ENCODE peak calls at places on chromosome 11, in five cellular contexts. X is NCI-H460, L is Peyer's patch, Q is iPS-NIHi11, I is WTC11. Z is an unnamed sample.
A peak's percentile ranks its signal among the peaks of the same experiment; 100 is the strongest.

GRCh38 chr11:63845305-63845704 is 6.4 kb downstream of the MARK2 start:
- DNase-seq in I (no peak), Q (no peak), X (no peak), L (no peak), Z (peak; percentile 68)

GRCh38 chr11:67507242-67507890 is 596 bp downstream of the CDK2AP2 start:
- DNase-seq in Q (no peak), L (peak; percentile 92), X (peak; percentile 59), I (peak; percentile 76), Z (peak; percentile 92)

GRCh38 chr11:77052531-77052930 is 14.2 kb upstream of the CAPN5 start:
- DNase-seq in Q (no peak), L (no peak), I (no peak), X (no peak), Z (no peak)

GRCh38 chr11:128814856-128815705 is 52.0 kb downstream of the KCNJ1 start:
- DNase-seq in L (no peak), Q (peak; percentile 82), I (peak; percentile 77), X (no peak), Z (no peak)

GRCh38 chr11:124892131-124892530 is 5.5 kb downstream of the ROBO4 start:
- DNase-seq in Q (no peak), I (no peak), L (no peak), X (no peak), Z (no peak)

GRCh38 chr11:133302056-133302455 is 230.2 kb downstream of the OPCML start:
- DNase-seq in X (no peak), L (no peak), I (no peak), Q (no peak), Z (no peak)

GRCh38 chr11:121521145-121522042 is 68.6 kb upstream of the SORL1-AS1 start:
- DNase-seq in X (no peak), L (no peak), Q (no peak), I (no peak), Z (no peak)

GRCh38 chr11:17978553-17979287 is 34.1 kb downstream of the SERGEF start:
- DNase-seq in I (peak; percentile 73), L (peak; percentile 64), Q (peak; percentile 81), X (peak; percentile 28), Z (peak; percentile 55)

GRCh38 chr11:100515087-100515486 is 172.0 kb upstream of the ARHGAP42 start:
- DNase-seq in I (peak; percentile 18), L (no peak), Q (peak; percentile 31), X (no peak), Z (peak; percentile 25)

GRCh38 chr11:18768472-18768901 is 23.1 kb downstream of the PTPN5 start:
- DNase-seq in I (no peak), L (no peak), Q (no peak), X (no peak), Z (no peak)

GRCh38 chr11:34299284-34299961 is 58.4 kb downstream of the ABTB2 start:
- DNase-seq in L (no peak), X (no peak), Q (peak; percentile 29), I (no peak), Z (no peak)

GRCh38 chr11:29333993-29334780 is 682.6 kb downstream of the KCNA4 start:
- DNase-seq in I (no peak), X (peak; percentile 63), Q (peak; percentile 52), L (no peak), Z (peak; percentile 61)

GRCh38 chr11:97751405-97751804 is 1269.3 kb upstream of the CNTN5 start:
- DNase-seq in X (no peak), L (no peak), I (no peak), Q (no peak), Z (no peak)

GRCh38 chr11:34349882-34350281 is 7.9 kb downstream of the ABTB2 start:
- DNase-seq in Q (no peak), I (no peak), X (no peak), L (no peak), Z (no peak)

GRCh38 chr11:31802609-31802989 is 8.5 kb downstream of the PAX6 start:
- DNase-seq in X (no peak), L (no peak), Q (no peak), I (peak; percentile 60), Z (no peak)

GRCh38 chr11:19216709-19217374 is 15.1 kb upstream of the CSRP3 start:
- DNase-seq in I (no peak), L (no peak), X (no peak), Q (no peak), Z (no peak)

GRCh38 chr11:119641991-119642745 is 86.8 kb downstream of the NECTIN1 start:
- DNase-seq in L (no peak), X (peak; percentile 12), I (no peak), Q (peak; percentile 76), Z (peak; percentile 38)

GRCh38 chr11:23897453-23898289 is 599.2 kb upstream of the LUZP2 start:
- DNase-seq in L (no peak), X (no peak), Q (no peak), I (no peak), Z (peak; percentile 1)

GRCh38 chr11:76510060-76511047 is 65.5 kb downstream of the EMSY start:
- DNase-seq in I (no peak), L (no peak), Q (peak; percentile 52), X (no peak), Z (peak; percentile 10)

GRCh38 chr11:67195971-67196418 is 70.3 kb upstream of the GRK2 start:
- DNase-seq in L (peak; percentile 53), I (no peak), X (peak; percentile 40), Q (peak; percentile 28), Z (peak; percentile 19)

Z was measured in A549.